ENCODE peak calls at places on chromosomes 11 and 22, in nine cellular contexts. F, Q, O, Y, G, Z, R, T and E are unnamed samples.

GRCh38 chr11:12205330-12205729 is 94.9 kb downstream of the MICAL2 start:
- DNase-seq in F (no peak), O (no peak), G (no peak), Y (no peak), Q (no peak), T (no peak), Z (no peak), R (no peak), E (no peak)

GRCh38 chr11:129950319-129951034 is 52.2 kb downstream of the PRDM10 start:
- DNase-seq in Z (no peak), Y (no peak), G (peak; percentile 68), R (no peak), T (peak; percentile 76), F (no peak), O (peak; percentile 25), Q (peak; percentile 6), E (no peak)

GRCh38 chr11:65150513-65151271 is 16.4 kb upstream of the SYVN1 start:
- DNase-seq in G (peak; percentile 84), O (peak; percentile 83), T (no peak), R (no peak), Y (peak; percentile 92), F (peak; percentile 87), Z (no peak), Q (no peak), E (peak; percentile 85)

GRCh38 chr11:126054882-126055281 is 7.8 kb downstream of the CDON start:
- DNase-seq in Y (no peak), Z (no peak), T (no peak), Q (no peak), G (no peak), O (no peak), F (no peak), R (no peak), E (no peak)

GRCh38 chr11:32213223-32213622 is 122.3 kb downstream of the RCN1 start:
- DNase-seq in O (no peak), Z (no peak), G (peak; percentile 51), T (no peak), Q (no peak), R (no peak), Y (no peak), F (peak; percentile 71), E (peak; percentile 21)

GRCh38 chr11:81959341-81959740 is 774.3 kb downstream of the FAM181B start:
- DNase-seq in O (no peak), T (no peak), Y (no peak), R (peak; percentile 12), F (no peak), Q (peak; percentile 31), Z (no peak), G (no peak), E (no peak)

GRCh38 chr11:111447931-111448330 is 64.3 kb downstream of the BTG4 start:
- DNase-seq in R (no peak), Z (no peak), G (no peak), Y (no peak), O (no peak), F (no peak), Q (no peak), T (no peak), E (no peak)

GRCh38 chr22:29205260-29205597 is 467 bp upstream of the EMID1 start:
- DNase-seq in T (no peak), Z (no peak), Q (no peak), F (no peak), O (no peak), R (no peak), G (no peak), Y (no peak), E (no peak)

GRCh38 chr11:105045897-105046296 is 762 bp upstream of the CARD16 start:
- DNase-seq in Z (no peak), Y (no peak), O (no peak), R (no peak), F (no peak), G (no peak), Q (no peak), T (no peak), E (no peak)

GRCh38 chr11:86495341-86495740 is 120.7 kb downstream of the CCDC81 start:
- DNase-seq in Y (no peak), T (no peak), G (no peak), O (no peak), Q (peak; percentile 42), Z (no peak), R (no peak), F (no peak), E (no peak)

GRCh38 chr11:117328414-117329010 is 858 bp downstream of the CEP164 start:
- DNase-seq in Q (peak; percentile 25), Z (no peak), F (peak; percentile 60), Y (no peak), R (peak; percentile 8), O (no peak), T (peak; percentile 19), G (peak; percentile 51), E (peak; percentile 29)

GRCh38 chr11:65476632-65477270 is 22.1 kb upstream of the MALAT1 start:
- DNase-seq in R (no peak), T (no peak), O (no peak), G (peak; percentile 60), F (no peak), Q (no peak), Z (no peak), Y (peak; percentile 76), E (no peak)

GRCh38 chr22:42701694-42702093 is 19.0 kb downstream of the A4GALT start:
- DNase-seq in Q (no peak), F (no peak), G (no peak), R (no peak), O (no peak), Y (no peak), T (peak; percentile 30), Z (no peak), E (no peak)

GRCh38 chr11:62860835-62861563 is 19.7 kb upstream of the SLC3A2 start:
- DNase-seq in Q (no peak), Y (no peak), G (no peak), F (no peak), R (no peak), Z (no peak), T (no peak), O (no peak), E (peak; percentile 67)

GRCh38 chr22:31093956-31094622 is 13.0 kb downstream of the SMTN start:
- DNase-seq in R (no peak), Q (no peak), F (no peak), O (peak; percentile 77), Y (no peak), T (no peak), Z (no peak), G (no peak), E (no peak)

GRCh38 chr11:46554205-46555162 is 39.3 kb downstream of the AMBRA1 start:
- DNase-seq in R (no peak), T (no peak), Y (no peak), Z (no peak), Q (peak; percentile 51), O (no peak), F (peak; percentile 93), G (peak; percentile 68), E (no peak)

GRCh38 chr22:30890689-30891442 is 77.7 kb downstream of the MORC2 start:
- DNase-seq in O (peak; percentile 16), Y (no peak), F (peak; percentile 20), Z (no peak), Q (peak; percentile 61), G (peak; percentile 49), R (peak; percentile 58), T (peak; percentile 22), E (peak; percentile 49)

GRCh38 chr11:18578975-18579598 is 9.4 kb downstream of the UEVLD start:
- DNase-seq in R (no peak), F (no peak), Y (no peak), O (no peak), T (no peak), Z (no peak), Q (no peak), G (peak; percentile 63), E (peak; percentile 23)

GRCh38 chr11:65442952-65443351 is 20.4 kb downstream of the NEAT1 start:
- DNase-seq in Y (no peak), F (peak; percentile 23), G (no peak), Q (no peak), R (no peak), O (no peak), Z (no peak), T (no peak), E (peak; percentile 43)

GRCh38 chr11:4102711-4103110 is 8.1 kb downstream of the RRM1 start:
- DNase-seq in Y (no peak), Q (no peak), Z (no peak), O (no peak), G (no peak), R (no peak), F (no peak), T (no peak), E (no peak)

GRCh38 chr22:39592104-39593060 is 21.8 kb downstream of the CACNA1I start:
- DNase-seq in Z (no peak), G (peak; percentile 72), R (no peak), Y (no peak), Q (peak; percentile 32), F (peak; percentile 54), O (no peak), T (no peak), E (no peak)

GRCh38 chr11:36092314-36093030 is 148.6 kb downstream of the LDLRAD3 start:
- DNase-seq in F (no peak), G (no peak), O (no peak), Q (no peak), Y (no peak), T (no peak), Z (no peak), R (no peak), E (no peak)

GRCh38 chr22:43474161-43475101 is 62.6 kb downstream of the MPPED1 start:
- DNase-seq in Q (no peak), G (peak; percentile 44), F (no peak), O (no peak), T (no peak), Y (peak; percentile 86), R (peak; percentile 35), Z (no peak), E (no peak)

GRCh38 chr22:21641795-21642583 is at the start of gene SDF2L1:
- DNase-seq in R (peak; percentile 97), T (peak; percentile 99), F (peak; percentile 94), Q (peak; percentile 99), Y (peak; percentile 99), O (peak; percentile 98), G (peak; percentile 99), Z (peak; percentile 98), E (peak; percentile 100)
- TF ChIP-seq CTCF in R (no peak), T (no peak), F (no peak), Q (no peak), Y (peak; percentile 6), O (peak; percentile 41), G (peak; percentile 7), Z (no peak), E (no peak)

GRCh38 chr11:121870202-121871045 is 245.6 kb downstream of the BLID start:
- DNase-seq in Z (no peak), Q (no peak), O (no peak), T (no peak), F (peak; percentile 11), G (no peak), Y (no peak), R (no peak), E (no peak)
- TF ChIP-seq CTCF in Z (no peak), Q (no peak), O (no peak), T (no peak), F (no peak), G (no peak), Y (no peak), R (no peak), E (no peak)

GRCh38 chr11:67482736-67483497 is at the start of gene AIP:
- DNase-seq in F (peak; percentile 95), Z (peak; percentile 98), T (peak; percentile 99), G (peak; percentile 98), Y (peak; percentile 97), R (peak; percentile 99), Q (peak; percentile 99), O (peak; percentile 96), E (peak; percentile 99)
- TF ChIP-seq CTCF in F (peak; percentile 3), Z (no peak), T (no peak), G (no peak), Y (peak; percentile 29), R (no peak), Q (no peak), O (peak; percentile 51), E (no peak)

GRCh38 chr11:122293298-122294023 is 177.4 kb upstream of the BLID start:
- DNase-seq in F (peak; percentile 15), R (no peak), T (no peak), Y (no peak), O (no peak), Z (no peak), Q (no peak), G (no peak), E (no peak)
- TF ChIP-seq CTCF in F (peak; percentile 3), R (no peak), T (peak; percentile 32), Y (peak; percentile 41), O (peak; percentile 64), Z (no peak), Q (peak; percentile 30), G (peak; percentile 8), E (no peak)